ENCODE peak calls at places on chromosomes 16 and 17, in seven cellular contexts. U is caudate nucleus, L is IMR-90, D is SJCRH30, K is epithelial cell of prostate, X is substantia nigra, V is PC-3. H is an unnamed sample.

GRCh38 chr17:35345926-35346771 is 27.3 kb downstream of the SLFN11 start:
- DNase-seq in U (peak; percentile 4), L (peak; percentile 53), D (peak; percentile 26), K (no peak), X (peak; percentile 21), V (no peak), H (peak; percentile 36)

GRCh38 chr16:3578121-3578520 is 918 bp upstream of the NLRC3 start:
- DNase-seq in U (no peak), L (no peak), D (no peak), K (no peak), X (no peak), V (no peak), H (no peak)

GRCh38 chr17:82400830-82401229 is 17.3 kb upstream of the HEXD start:
- DNase-seq in U (no peak), L (no peak), D (no peak), K (no peak), X (no peak), V (no peak), H (no peak)

GRCh38 chr16:1135459-1135825 is 17.5 kb upstream of the CACNA1H start:
- DNase-seq in U (no peak), L (no peak), D (no peak), K (no peak), X (no peak), V (no peak), H (no peak)

GRCh38 chr17:44844390-44844830 is 3.3 kb upstream of the HIGD1B start:
- DNase-seq in U (no peak), L (peak; percentile 70), D (no peak), K (no peak), X (no peak), V (no peak), H (no peak)

GRCh38 chr16:31502981-31503380 is 5.2 kb downstream of the RUSF1 start:
- DNase-seq in U (no peak), L (peak; percentile 43), D (no peak), K (no peak), X (no peak), V (no peak), H (no peak)

GRCh38 chr16:8929086-8929748 is 34.5 kb downstream of the USP7 start:
- DNase-seq in U (no peak), L (no peak), D (no peak), K (no peak), X (no peak), V (no peak), H (peak; percentile 74)

GRCh38 chr16:50977064-50977621 is 173.9 kb downstream of the SALL1 start:
- DNase-seq in U (no peak), L (no peak), D (no peak), K (no peak), X (no peak), V (no peak), H (no peak)

GRCh38 chr16:49465661-49466528 is 92.3 kb downstream of the C16orf78 start:
- DNase-seq in U (no peak), L (no peak), D (no peak), K (no peak), X (no peak), V (no peak), H (no peak)

DNA sequence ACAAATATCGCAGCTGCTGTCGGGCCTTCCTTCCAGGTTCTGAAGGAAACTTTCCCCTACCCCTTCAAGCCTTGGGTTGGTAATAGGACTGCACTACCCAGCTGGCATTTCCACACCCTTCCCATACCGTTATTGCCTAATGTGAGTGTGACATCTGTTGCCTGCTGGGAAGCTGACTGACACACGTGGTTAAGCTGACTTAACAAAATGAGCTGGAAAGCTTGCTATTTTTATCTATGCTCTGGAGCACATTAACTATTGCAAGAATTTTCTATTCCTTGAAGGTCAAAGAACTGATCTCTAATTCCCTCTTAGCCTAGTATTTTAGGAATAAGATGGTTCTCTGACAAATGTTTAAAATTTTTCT is 79.5 kb downstream of the PMP22 start:
- DNase-seq in U (no peak), L (peak; percentile 36), D (peak; percentile 24), K (no peak), X (no peak), V (no peak), H (no peak)
- H3K27ac ChIP-seq in U (no peak overlapping the region), L (no peak overlapping the region), D (no peak overlapping the region), K (no peak overlapping the region), X (no peak overlapping the region), V (no peak overlapping the region), H (no peak overlapping the region)

GRCh38 chr16:71289732-71290062 is 495 bp upstream of the CMTR2 start:
- DNase-seq in U (no peak), L (no peak), D (no peak), K (no peak), X (no peak), V (no peak), H (no peak)
- H3K27ac ChIP-seq in U (no peak overlapping the region), L (peak overlapping the region; percentile 42), D (peak overlapping the region; percentile 54), K (peak overlapping the region; percentile 93), X (peak overlapping the region; percentile 83), V (peak overlapping the region; percentile 18), H (peak overlapping the region; percentile 89)

GRCh38 chr16:23334421-23334853 is 32.3 kb downstream of the SCNN1B start:
- DNase-seq in U (no peak), L (no peak), D (no peak), K (no peak), X (no peak), V (no peak), H (no peak)
- H3K27ac ChIP-seq in U (no peak overlapping the region), L (no peak overlapping the region), D (no peak overlapping the region), K (no peak overlapping the region), X (no peak overlapping the region), V (no peak overlapping the region), H (peak overlapping the region; percentile 61)

DNA sequence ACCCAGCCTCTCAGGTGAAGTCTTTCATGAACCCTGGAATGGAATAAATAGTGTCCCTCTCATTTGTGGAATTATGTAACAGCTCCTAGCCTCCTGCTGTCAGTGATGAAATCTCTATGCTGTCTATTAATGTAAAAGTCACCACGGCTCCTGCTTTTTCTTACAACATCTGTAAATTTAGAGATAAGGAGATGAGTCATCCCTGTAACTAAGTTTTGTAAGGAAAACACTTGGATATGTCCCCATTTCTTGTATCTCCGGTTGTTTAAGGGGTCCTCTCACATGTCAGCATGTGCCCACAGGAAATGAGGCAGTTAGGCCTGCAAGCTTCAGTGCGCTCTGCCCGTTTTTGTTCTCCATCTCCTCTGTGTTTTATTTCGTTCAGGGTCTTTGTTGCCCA is 2.8 kb upstream of the NAT9 start:
- DNase-seq in U (no peak), L (peak; percentile 72), D (no peak), K (no peak), X (no peak), V (no peak), H (no peak)
- H3K27ac ChIP-seq in U (no peak overlapping the region), L (no peak overlapping the region), D (no peak overlapping the region), K (no peak overlapping the region), X (no peak overlapping the region), V (no peak overlapping the region), H (no peak overlapping the region)

H was measured in A673.